ENCODE peak calls at places on chromosome 15, in nine cellular contexts. One of them, this sample, is unnamed.

GRCh38 chr15:39474657-39475056 is 106.2 kb upstream of the THBS1 start:
- DNase-seq in posterior cingulate gyrus: no peak
- DNase-seq in stomach: no peak
- DNase-seq in mucosa of descending colon: no peak
- DNase-seq in GM06990: no peak
- DNase-seq in amygdala: no peak
- DNase-seq in H7: no peak
- DNase-seq in M059J: peak; percentile 53
- DNase-seq in HT-29: no peak
- DNase-seq in this sample: no peak

GRCh38 chr15:78739996-78740903 is 71.0 kb downstream of the ADAMTS7 start:
- DNase-seq in H7: peak; percentile 81
- DNase-seq in GM06990: peak; percentile 50
- DNase-seq in HT-29: peak; percentile 75
- DNase-seq in amygdala: no peak
- DNase-seq in stomach: peak; percentile 78
- DNase-seq in posterior cingulate gyrus: peak; percentile 74
- DNase-seq in M059J: peak; percentile 31
- DNase-seq in mucosa of descending colon: peak; percentile 85
- DNase-seq in this sample: peak; percentile 52

GRCh38 chr15:57031605-57032004 is 113.2 kb downstream of the TCF12 start:
- DNase-seq in stomach: no peak
- DNase-seq in HT-29: no peak
- DNase-seq in posterior cingulate gyrus: peak; percentile 79
- DNase-seq in mucosa of descending colon: no peak
- DNase-seq in M059J: no peak
- DNase-seq in GM06990: no peak
- DNase-seq in amygdala: peak; percentile 23
- DNase-seq in H7: peak; percentile 5
- DNase-seq in this sample: no peak

GRCh38 chr15:77140220-77140619 is 69.3 kb upstream of the TSPAN3 start:
- DNase-seq in stomach: no peak
- DNase-seq in M059J: no peak
- DNase-seq in posterior cingulate gyrus: no peak
- DNase-seq in amygdala: no peak
- DNase-seq in mucosa of descending colon: no peak
- DNase-seq in GM06990: no peak
- DNase-seq in HT-29: no peak
- DNase-seq in H7: no peak
- DNase-seq in this sample: no peak

GRCh38 chr15:50627351-50628055 is 59.1 kb downstream of the TRPM7 start:
- DNase-seq in mucosa of descending colon: no peak
- DNase-seq in H7: no peak
- DNase-seq in posterior cingulate gyrus: no peak
- DNase-seq in HT-29: no peak
- DNase-seq in M059J: peak; percentile 13
- DNase-seq in stomach: no peak
- DNase-seq in amygdala: no peak
- DNase-seq in GM06990: no peak
- DNase-seq in this sample: no peak

GRCh38 chr15:55344206-55344605 is 25.2 kb downstream of the PIGB start:
- DNase-seq in H7: peak; percentile 39
- DNase-seq in GM06990: no peak
- DNase-seq in posterior cingulate gyrus: no peak
- DNase-seq in HT-29: no peak
- DNase-seq in mucosa of descending colon: no peak
- DNase-seq in amygdala: no peak
- DNase-seq in stomach: no peak
- DNase-seq in M059J: peak; percentile 21
- DNase-seq in this sample: no peak

GRCh38 chr15:40342421-40343313 is 1.9 kb upstream of the CCDC9B start:
- DNase-seq in HT-29: peak; percentile 42
- DNase-seq in amygdala: no peak
- DNase-seq in H7: no peak
- DNase-seq in mucosa of descending colon: peak; percentile 44
- DNase-seq in M059J: peak; percentile 69
- DNase-seq in stomach: no peak
- DNase-seq in posterior cingulate gyrus: peak; percentile 7
- DNase-seq in GM06990: no peak
- DNase-seq in this sample: no peak

GRCh38 chr15:73951044-73951561 is 24.8 kb downstream of the LOXL1 start:
- DNase-seq in amygdala: peak; percentile 80
- DNase-seq in H7: peak; percentile 97
- DNase-seq in M059J: peak; percentile 95
- DNase-seq in HT-29: peak; percentile 93
- DNase-seq in posterior cingulate gyrus: peak; percentile 96
- DNase-seq in GM06990: peak; percentile 75
- DNase-seq in mucosa of descending colon: peak; percentile 82
- DNase-seq in stomach: peak; percentile 86
- DNase-seq in this sample: no peak

GRCh38 chr15:57237282-57237642 is 139.0 kb upstream of the CGNL1 start:
- DNase-seq in M059J: no peak
- DNase-seq in stomach: no peak
- DNase-seq in posterior cingulate gyrus: no peak
- DNase-seq in GM06990: no peak
- DNase-seq in mucosa of descending colon: no peak
- DNase-seq in amygdala: no peak
- DNase-seq in HT-29: no peak
- DNase-seq in H7: no peak
- DNase-seq in this sample: no peak

GRCh38 chr15:43376017-43376705 is 5.3 kb downstream of the TUBGCP4 start:
- DNase-seq in mucosa of descending colon: peak; percentile 28
- DNase-seq in posterior cingulate gyrus: peak; percentile 66
- DNase-seq in amygdala: no peak
- DNase-seq in GM06990: peak; percentile 30
- DNase-seq in M059J: peak; percentile 23
- DNase-seq in HT-29: peak; percentile 70
- DNase-seq in H7: peak; percentile 69
- DNase-seq in stomach: no peak
- DNase-seq in this sample: no peak